ENCODE peak calls at places on chromosomes 11 and 22, in eight cellular contexts. G is cardiac fibroblast, U is germinal center, Y is stomach, C is NCI-H146, P is AG08396, J is caudate nucleus, W is T-helper 2 cell. Q is an unnamed sample.

GRCh38 chr11:120137187-120137610 is 714 bp downstream of the TRIM29 start:
- DNase-seq in G (no peak), U (no peak), Y (peak), C (no peak), P (no peak), J (no peak), W (no peak), Q (peak)

GRCh38 chr22:45884201-45885067 is 92.5 kb downstream of the WNT7B start:
- DNase-seq in G (peak), U (no peak), Y (no peak), C (no peak), P (no peak), J (no peak), W (no peak), Q (peak)

GRCh38 chr22:42711895-42712837 is 8.5 kb downstream of the A4GALT start:
- DNase-seq in G (no peak), U (no peak), Y (peak), C (no peak), P (no peak), J (no peak), W (no peak), Q (no peak)

GRCh38 chr11:27291302-27291889 is 71.6 kb downstream of the CCDC34 start:
- DNase-seq in G (no peak), U (no peak), Y (peak), C (no peak), P (no peak), J (no peak), W (no peak), Q (peak)

GRCh38 chr11:77027275-77027674 is 6.9 kb upstream of the B3GNT6 start:
- DNase-seq in G (no peak), U (no peak), Y (no peak), C (no peak), P (no peak), J (no peak), W (no peak), Q (peak)

GRCh38 chr11:68213135-68213515 is at the start of gene KMT5B:
- DNase-seq in G (peak), U (no peak), Y (peak), C (no peak), P (peak), J (peak), W (peak), Q (no peak)

GRCh38 chr22:38921126-38921525 is 36.3 kb upstream of the APOBEC3A start:
- DNase-seq in G (no peak), U (no peak), Y (peak), C (no peak), P (no peak), J (no peak), W (no peak), Q (peak)

GRCh38 chr11:27914080-27914479 is 193.9 kb downstream of the KIF18A start:
- DNase-seq in G (no peak), U (no peak), Y (no peak), C (no peak), P (no peak), J (no peak), W (no peak), Q (no peak)

GRCh38 chr11:4523666-4524065 is 21.3 kb upstream of the OR52M1 start:
- DNase-seq in G (no peak), U (no peak), Y (no peak), C (no peak), P (no peak), J (no peak), W (no peak), Q (no peak)

GRCh38 chr22:35425971-35426800 is 26.2 kb downstream of the MCM5 start:
- DNase-seq in G (no peak), U (no peak), Y (no peak), C (no peak), P (peak), J (no peak), W (no peak), Q (peak)

GRCh38 chr11:9754041-9754471 is 90.2 kb downstream of the SWAP70 start:
- DNase-seq in G (no peak), U (peak), Y (no peak), C (no peak), P (no peak), J (no peak), W (no peak), Q (peak)

GRCh38 chr11:838441-839279 is 3.7 kb downstream of the POLR2L start:
- DNase-seq in G (no peak), U (no peak), Y (no peak), C (no peak), P (no peak), J (no peak), W (no peak), Q (peak)

GRCh38 chr11:90646706-90647105 is 423.9 kb upstream of the CHORDC1 start:
- DNase-seq in G (no peak), U (no peak), Y (no peak), C (no peak), P (no peak), J (no peak), W (no peak), Q (no peak)

GRCh38 chr22:46087816-46088277 is 62.5 kb upstream of the PPARA start:
- DNase-seq in G (peak), U (no peak), Y (peak), C (no peak), P (peak), J (peak), W (no peak), Q (peak)

GRCh38 chr11:78061921-78062311 is 1.7 kb upstream of the THRSP start:
- DNase-seq in G (peak), U (no peak), Y (no peak), C (no peak), P (no peak), J (peak), W (no peak), Q (no peak)

GRCh38 chr22:22348127-22348814 is 103.7 kb downstream of the VPREB1 start:
- DNase-seq in G (no peak), U (no peak), Y (no peak), C (peak), P (no peak), J (no peak), W (no peak), Q (peak)

GRCh38 chr11:37451903-37452302 is 853.9 kb upstream of the RAG2 start:
- DNase-seq in G (no peak), U (no peak), Y (no peak), C (no peak), P (no peak), J (no peak), W (no peak), Q (no peak)

GRCh38 chr11:66983275-66983924 is 8.3 kb downstream of the C11orf86 start:
- DNase-seq in G (no peak), U (no peak), Y (no peak), C (no peak), P (no peak), J (no peak), W (no peak), Q (no peak)

GRCh38 chr11:96001037-96001436 is 77.1 kb upstream of the MTMR2 start:
- DNase-seq in G (peak), U (no peak), Y (peak), C (no peak), P (peak), J (no peak), W (no peak), Q (no peak)

GRCh38 chr22:31829505-31829904 is 75.7 kb downstream of the DEPDC5 start:
- DNase-seq in G (peak), U (no peak), Y (no peak), C (peak), P (peak), J (no peak), W (peak), Q (peak)

Q was measured in DMS53.